ENCODE peak calls at places on chromosomes 1 and 21, in ten cellular contexts. W is CD8-positive, alpha-beta T cell; N is prostate gland; H is SJCRH30; Z is IMR-90; Q is SJSA1; F is body of pancreas; X is tibial nerve; P is NT2/D1; S is left ventricle myocardium inferior. D is an unnamed sample.

GRCh38 chr1:53644909-53645689 is 93.9 kb downstream of the GLIS1 start:
- DNase-seq in N (no peak), W (no peak), P (no peak), F (no peak), H (no peak), Q (no peak), Z (peak; percentile 23), X (no peak), S (no peak), D (no peak)

GRCh38 chr1:160644399-160644798 is 2.4 kb downstream of the SLAMF1 start:
- DNase-seq in X (no peak), H (no peak), S (no peak), F (no peak), W (no peak), Z (no peak), Q (no peak), N (no peak), P (no peak), D (no peak)

GRCh38 chr21:33858672-33859372 is 56.8 kb downstream of the ATP5PO start:
- DNase-seq in Z (no peak), F (no peak), P (no peak), X (no peak), S (no peak), Q (no peak), N (no peak), H (no peak), W (no peak), D (no peak)

GRCh38 chr1:44947060-44947773 is 39.2 kb downstream of the EIF2B3 start:
- DNase-seq in S (no peak), F (peak; percentile 44), W (no peak), X (no peak), H (peak; percentile 83), N (no peak), Q (peak; percentile 53), Z (peak; percentile 69), P (no peak), D (no peak)

GRCh38 chr1:204435886-204436271 is 24.3 kb upstream of the PPP1R15B start:
- DNase-seq in S (no peak), Q (no peak), H (no peak), X (no peak), Z (no peak), F (no peak), P (no peak), N (no peak), W (no peak), D (no peak)

GRCh38 chr1:51969038-51969705 is 21.3 kb downstream of the RAB3B start:
- DNase-seq in H (no peak), F (peak; percentile 13), W (no peak), N (no peak), Q (peak; percentile 68), S (no peak), X (no peak), Z (peak; percentile 98), P (no peak), D (peak; percentile 44)

GRCh38 chr21:35203093-35204021 is 154.3 kb upstream of the RUNX1 start:
- DNase-seq in N (no peak), S (no peak), Z (peak; percentile 93), Q (peak; percentile 84), X (no peak), F (no peak), H (no peak), P (no peak), W (no peak), D (no peak)

GRCh38 chr1:177126267-177126666 is 38.2 kb downstream of the ASTN1 start:
- DNase-seq in X (no peak), Z (no peak), N (no peak), S (no peak), H (no peak), P (no peak), W (no peak), Q (no peak), F (no peak), D (no peak)

GRCh38 chr1:174946020-174946419 is 53.7 kb upstream of the CACYBP start:
- DNase-seq in F (no peak), S (no peak), N (no peak), X (no peak), W (no peak), Q (no peak), H (no peak), Z (no peak), P (no peak), D (no peak)

GRCh38 chr1:88422037-88422436 is 262.0 kb upstream of the PKN2 start:
- DNase-seq in N (no peak), H (no peak), X (no peak), Z (no peak), P (no peak), W (no peak), Q (no peak), S (no peak), F (no peak), D (no peak)

GRCh38 chr1:108686609-108687313 is 5.3 kb upstream of the PRPF38B start:
- DNase-seq in F (no peak), H (no peak), X (no peak), Q (no peak), N (no peak), Z (peak; percentile 52), P (no peak), W (no peak), S (no peak), D (no peak)

GRCh38 chr1:23801338-23801748 is 789 bp upstream of the GALE start:
- DNase-seq in W (no peak), Z (no peak), P (no peak), Q (no peak), H (no peak), N (no peak), S (no peak), X (no peak), F (peak; percentile 55), D (no peak)

GRCh38 chr1:113255038-113255727 is 135.1 kb upstream of the MAGI3 start:
- DNase-seq in P (no peak), Z (no peak), W (no peak), Q (no peak), S (no peak), X (no peak), N (peak; percentile 54), H (no peak), F (peak; percentile 70), D (no peak)

GRCh38 chr1:150387200-150387599 is 23.3 kb downstream of the RPRD2 start:
- DNase-seq in N (no peak), S (no peak), Z (no peak), X (no peak), P (no peak), Q (no peak), H (no peak), W (no peak), F (no peak), D (no peak)

GRCh38 chr1:209802117-209802779 is 3.7 kb downstream of the IRF6 start:
- DNase-seq in F (peak; percentile 41), W (no peak), X (no peak), N (peak; percentile 76), S (no peak), H (no peak), Q (no peak), P (no peak), Z (no peak), D (no peak)

GRCh38 chr1:10632691-10633090 is 157.9 kb downstream of the PEX14 start:
- DNase-seq in F (no peak), X (no peak), Z (no peak), W (no peak), H (no peak), Q (no peak), N (no peak), P (no peak), S (no peak), D (no peak)
- H3K4me1 ChIP-seq in F (peaks cover 26% of the 10 kb centered on the region), X (peaks cover 15% of the 10 kb centered on the region), Z (peaks cover 9% of the 10 kb centered on the region), W (peaks cover 4% of the 10 kb centered on the region), H (peaks cover 22% of the 10 kb centered on the region), Q (peaks cover 12% of the 10 kb centered on the region), N (peaks cover 62% of the 10 kb centered on the region), P (peaks cover 13% of the 10 kb centered on the region), S (peaks cover 40% of the 10 kb centered on the region), D (no peaks in the 10 kb centered on the region)

GRCh38 chr1:20731057-20731991 is 1.2 kb downstream of the SH2D5 start:
- DNase-seq in Z (no peak), Q (no peak), X (no peak), S (no peak), P (no peak), W (no peak), F (no peak), N (no peak), H (no peak), D (no peak)
- H3K4me3 ChIP-seq in Z (peak overlapping the region; percentile 60), Q (peak overlapping the region; percentile 41), X (peak overlapping the region; percentile 36), S (peak overlapping the region; percentile 76), P (peak overlapping the region; percentile 47), W (peak overlapping the region; percentile 60), F (no peak overlapping the region), N (peak overlapping the region; percentile 64), H (peak overlapping the region; percentile 58), D (peak overlapping the region; percentile 39)

GRCh38 chr1:153355445-153356071 is 2.1 kb upstream of the S100A9 start:
- DNase-seq in Z (peak; percentile 31), S (peak; percentile 61), X (no peak), W (no peak), N (peak; percentile 18), P (peak; percentile 89), H (peak; percentile 45), Q (peak; percentile 6), F (peak; percentile 67), D (peak; percentile 66)

GRCh38 chr1:153353226-153353947 is 4.3 kb upstream of the S100A9 start:
- DNase-seq in S (no peak), P (peak; percentile 50), N (no peak), Z (no peak), F (no peak), H (no peak), X (no peak), Q (no peak), W (no peak), D (peak; percentile 49)

GRCh38 chr1:153349363-153350340 is 1.0 kb upstream of the PGLYRP4 start:
- DNase-seq in X (no peak), F (no peak), H (no peak), S (no peak), Z (no peak), P (no peak), W (no peak), Q (no peak), N (no peak), D (no peak)

GRCh38 chr1:153354515-153355193 is 3.0 kb upstream of the S100A9 start:
- DNase-seq in F (no peak), Q (no peak), W (no peak), Z (no peak), P (no peak), N (no peak), S (no peak), H (no peak), X (no peak), D (no peak)

DNA sequence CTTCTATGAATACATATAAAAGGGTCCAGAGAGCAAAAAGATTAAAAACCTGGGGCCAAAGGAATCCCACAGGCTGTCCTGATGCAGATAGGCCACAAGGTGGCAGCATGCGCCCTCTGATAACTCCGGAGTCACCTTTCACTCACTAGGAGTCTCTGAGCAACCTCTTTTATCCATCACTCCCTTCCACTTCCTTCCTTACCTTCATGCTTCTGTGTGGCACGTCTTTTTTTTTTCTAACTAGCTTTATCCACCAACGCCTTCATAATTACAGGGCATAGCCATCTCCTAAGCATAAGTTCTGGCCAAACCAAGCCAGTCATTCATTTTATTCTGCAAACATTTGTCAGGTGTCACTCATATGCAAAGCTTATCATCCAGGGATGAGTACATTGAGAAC is 3.9 kb upstream of the PGLYRP4 start:
- DNase-seq in Q (peak; percentile 39), H (peak; percentile 42), W (peak; percentile 51), X (no peak), S (peak; percentile 62), F (peak; percentile 70), N (peak; percentile 57), Z (peak; percentile 62), P (peak; percentile 66), D (peak; percentile 72)
- H3K27me3 ChIP-seq in Q (peaks cover 41% of the 10 kb centered on the region), H (no peaks in the 10 kb centered on the region), W (no peaks in the 10 kb centered on the region), X (no peaks in the 10 kb centered on the region), S (peaks cover 55% of the 10 kb centered on the region), F (peaks cover 3% of the 10 kb centered on the region), N (no peaks in the 10 kb centered on the region), Z (peaks cover 4% of the 10 kb centered on the region), P (no peaks in the 10 kb centered on the region), D (no peaks in the 10 kb centered on the region)

GRCh38 chr1:208149776-208150514 is 94.2 kb downstream of the PLXNA2 start:
- DNase-seq in X (no peak), Q (no peak), P (no peak), W (no peak), Z (no peak), H (no peak), S (peak; percentile 45), N (no peak), F (peak; percentile 68), D (peak; percentile 68)
- H3K4me1 ChIP-seq in X (no peaks in the 10 kb centered on the region), Q (peaks cover 7% of the 10 kb centered on the region), P (peaks cover 12% of the 10 kb centered on the region), W (no peaks in the 10 kb centered on the region), Z (no peaks in the 10 kb centered on the region), H (peaks cover 3% of the 10 kb centered on the region), S (peaks cover 69% of the 10 kb centered on the region), N (no peaks in the 10 kb centered on the region), F (peaks cover 44% of the 10 kb centered on the region), D (peaks cover 16% of the 10 kb centered on the region)

D was measured in Caco-2.